ENCODE peak calls at places on chromosomes 13 and 19, in nine cellular contexts. U is A549, N is ovary, B is suprapubic skin, J is tibial nerve, I is stomach, P is SK-N-SH, L is sigmoid colon, T is upper lobe of left lung. A is an unnamed sample.

GRCh38 chr19:51751655-51752054 is at the start of gene FPR1:
- DNase-seq in N (no peak), P (no peak), B (no peak), U (no peak), L (no peak), I (no peak), J (peak), T (peak), A (no peak)

GRCh38 chr13:50415428-50415827 is 400.2 kb downstream of the KCNRG start:
- DNase-seq in I (no peak), T (no peak), U (no peak), N (no peak), P (no peak), J (no peak), L (no peak), B (no peak), A (no peak)

GRCh38 chr13:33480561-33480960 is 195.0 kb upstream of the STARD13 start:
- DNase-seq in J (no peak), U (no peak), L (no peak), T (no peak), I (no peak), N (no peak), B (no peak), P (no peak), A (no peak)

GRCh38 chr19:17579523-17580244 is 24.2 kb downstream of the COLGALT1 start:
- DNase-seq in T (peak), L (no peak), P (peak), B (no peak), U (peak), I (no peak), J (peak), N (peak), A (peak)

GRCh38 chr13:98869408-98870090 is 108.3 kb downstream of the DOCK9 start:
- DNase-seq in N (peak), J (no peak), B (no peak), P (no peak), U (peak), L (no peak), T (no peak), I (peak), A (no peak)

GRCh38 chr13:109723046-109723445 is 63.3 kb downstream of the IRS2 start:
- DNase-seq in P (no peak), N (no peak), B (no peak), L (no peak), T (no peak), U (no peak), J (no peak), I (no peak), A (no peak)

GRCh38 chr13:114071441-114071840 is 61.0 kb downstream of the RASA3 start:
- DNase-seq in J (no peak), U (no peak), B (peak), T (peak), P (no peak), I (no peak), N (no peak), L (peak), A (no peak)

GRCh38 chr19:45558399-45558878 is 26.2 kb downstream of the OPA3 start:
- DNase-seq in B (no peak), N (no peak), U (peak), I (peak), J (peak), L (no peak), P (peak), T (peak), A (peak)

GRCh38 chr13:106986687-106987434 is 418.9 kb upstream of the ARGLU1 start:
- DNase-seq in N (no peak), B (no peak), J (no peak), L (no peak), T (no peak), P (no peak), I (no peak), U (no peak), A (no peak)

GRCh38 chr13:99086869-99087129 is 108.9 kb upstream of the DOCK9 start:
- DNase-seq in J (peak), B (peak), N (no peak), U (no peak), T (no peak), L (peak), I (no peak), P (no peak), A (peak)

GRCh38 chr13:27117158-27117557 is 54.5 kb downstream of the USP12 start:
- DNase-seq in U (no peak), N (no peak), L (no peak), B (no peak), T (no peak), J (no peak), I (no peak), P (no peak), A (no peak)

GRCh38 chr13:88932950-88933349 is 1261.8 kb downstream of the SLITRK5 start:
- DNase-seq in P (no peak), N (no peak), B (no peak), U (no peak), T (no peak), L (no peak), J (no peak), I (no peak), A (no peak)

GRCh38 chr13:49395416-49396277 is 48.2 kb downstream of the CAB39L start:
- DNase-seq in J (peak), N (no peak), B (no peak), U (no peak), L (peak), T (no peak), I (no peak), P (no peak), A (no peak)

GRCh38 chr19:49058592-49058991 is 1.0 kb upstream of the CGB7 start:
- DNase-seq in L (no peak), U (peak), I (no peak), P (peak), B (no peak), J (no peak), N (no peak), T (no peak), A (no peak)

GRCh38 chr13:28744091-28744536 is 25.3 kb upstream of the SLC46A3 start:
- DNase-seq in I (no peak), J (peak), B (no peak), U (peak), L (no peak), N (no peak), T (peak), P (no peak), A (no peak)

DNA sequence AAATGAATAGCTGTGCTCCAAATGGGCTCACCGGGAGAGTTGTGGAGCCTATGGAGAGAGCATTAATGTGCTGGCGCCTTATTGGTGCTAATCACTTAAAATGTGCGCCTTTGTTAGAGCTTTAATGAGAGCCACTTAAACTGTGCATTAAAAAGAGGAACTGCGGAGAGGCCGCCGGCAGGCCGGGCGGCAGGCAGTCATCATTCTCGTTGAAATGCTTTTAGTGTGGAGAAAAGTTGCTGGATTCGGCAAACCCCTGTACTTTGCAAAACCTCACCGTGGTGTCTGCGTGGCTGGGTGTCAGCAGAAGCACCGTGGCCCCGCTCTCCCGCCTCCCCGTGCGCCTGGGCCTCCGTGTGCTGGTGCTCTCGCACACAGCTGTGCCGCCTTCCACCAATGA is 105.5 kb downstream of the KDM4B start:
- DNase-seq in N (no peak), L (no peak), B (no peak), U (no peak), P (no peak), T (no peak), J (no peak), I (no peak), A (no peak)
- TF ChIP-seq EP300 in N (no peak), L (no peak), B (no peak), U (no peak), P (no peak), T (no peak), J (no peak), I (no peak), A (no peak)

GRCh38 chr19:912181-913079 is 589 bp downstream of the R3HDM4 start:
- DNase-seq in J (no peak), U (no peak), P (no peak), N (peak), T (no peak), L (no peak), I (no peak), B (no peak), A (no peak)
- TF ChIP-seq EP300 in J (no peak), U (no peak), P (no peak), N (no peak), T (no peak), L (no peak), I (no peak), B (no peak), A (no peak)

GRCh38 chr19:14218615-14219330 is 12.8 kb upstream of the ADGRL1 start:
- DNase-seq in B (no peak), P (no peak), N (no peak), J (no peak), T (no peak), U (no peak), L (no peak), I (no peak), A (no peak)
- TF ChIP-seq EP300 in B (no peak), P (no peak), N (no peak), J (no peak), T (no peak), U (no peak), L (no peak), I (no peak), A (no peak)

GRCh38 chr13:104326523-104326922 is 1260.3 kb upstream of the SLC10A2 start:
- DNase-seq in L (no peak), J (no peak), B (no peak), I (no peak), P (no peak), T (no peak), U (no peak), N (no peak), A (no peak)
- TF ChIP-seq EP300 in L (no peak), J (no peak), B (no peak), I (no peak), P (no peak), T (no peak), U (no peak), N (no peak), A (no peak)

GRCh38 chr13:37947419-37948140 is 78.0 kb upstream of the TRPC4 start:
- DNase-seq in U (no peak), B (no peak), I (no peak), J (no peak), T (no peak), N (no peak), P (no peak), L (no peak), A (no peak)

GRCh38 chr13:37945651-37946575 is 76.3 kb upstream of the TRPC4 start:
- DNase-seq in I (no peak), N (no peak), B (no peak), J (no peak), L (no peak), U (no peak), T (no peak), P (no peak), A (no peak)

GRCh38 chr13:37942929-37943328 is 73.4 kb upstream of the TRPC4 start:
- DNase-seq in B (no peak), I (no peak), L (no peak), U (no peak), J (no peak), N (no peak), T (no peak), P (no peak), A (no peak)

DNA sequence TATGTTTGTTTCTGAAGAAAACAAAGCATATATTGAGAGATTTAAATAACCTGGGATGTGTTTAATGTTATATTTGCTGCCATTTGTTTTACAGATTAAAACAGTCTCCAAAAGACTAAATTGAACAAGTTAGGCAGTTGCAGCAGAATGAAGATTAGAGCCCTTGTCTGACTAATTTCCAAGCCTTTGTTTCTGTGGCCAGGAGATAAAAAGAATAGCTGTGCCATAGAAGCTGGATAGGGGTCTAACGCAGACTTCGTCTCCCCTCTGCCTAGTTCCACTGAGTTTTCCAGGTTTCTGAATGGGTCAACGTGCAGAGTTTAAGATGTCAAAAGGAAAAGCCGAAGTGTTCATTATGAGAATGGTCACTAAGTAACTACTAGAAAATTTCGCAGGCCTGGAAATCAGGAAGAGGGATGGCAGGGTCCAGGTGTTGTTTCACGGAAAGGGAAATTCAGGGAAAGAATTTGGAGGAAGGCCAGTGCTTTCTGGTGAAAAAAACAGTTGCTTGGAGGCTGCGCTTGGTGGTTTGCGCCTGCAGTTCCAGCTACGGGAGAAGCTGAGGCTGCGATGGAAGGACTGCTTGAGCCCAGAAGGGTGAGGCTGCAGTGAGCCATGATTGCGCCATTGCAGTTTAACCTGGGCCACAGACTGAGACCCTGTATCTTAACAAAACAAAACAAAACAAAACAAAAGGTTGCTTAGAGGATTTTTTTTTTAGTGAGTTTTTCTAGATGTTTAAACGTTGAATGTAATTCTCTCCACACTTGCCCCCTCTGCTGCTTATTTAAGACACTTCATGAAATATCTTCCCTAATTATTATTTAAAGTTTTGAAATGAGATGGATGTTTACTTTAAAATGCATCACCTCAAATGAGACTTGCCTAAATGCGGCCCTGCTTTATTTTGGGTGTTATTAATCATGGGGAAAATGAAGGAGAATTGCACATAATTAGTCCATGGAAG is 75.2 kb upstream of the TRPC4 start:
- DNase-seq in N (no peak), B (no peak), T (no peak), P (no peak), L (no peak), U (no peak), J (no peak), I (no peak), A (no peak)
- TF ChIP-seq EP300 in N (no peak), B (no peak), T (no peak), P (no peak), L (no peak), U (no peak), J (no peak), I (no peak), A (no peak)

GRCh38 chr19:8017808-8018207 is 12.4 kb upstream of the ELAVL1 start:
- DNase-seq in B (no peak), L (no peak), P (no peak), U (no peak), J (no peak), I (no peak), T (no peak), N (no peak), A (peak)
- TF ChIP-seq EP300 in B (no peak), L (no peak), P (no peak), U (no peak), J (no peak), I (no peak), T (no peak), N (no peak), A (no peak)

GRCh38 chr19:29941828-29942403 is at the start of gene URI1:
- DNase-seq in U (peak), T (peak), J (peak), B (peak), N (peak), P (peak), L (peak), I (peak), A (peak)
- TF ChIP-seq EP300 in U (no peak), T (no peak), J (peak), B (no peak), N (no peak), P (no peak), L (no peak), I (no peak), A (no peak)

GRCh38 chr19:33395561-33396550 is 22.3 kb downstream of the CEBPG start:
- DNase-seq in I (peak), L (peak), J (peak), N (peak), T (peak), B (peak), U (no peak), P (peak), A (no peak)

GRCh38 chr19:33393286-33394005 is 19.9 kb downstream of the CEBPG start:
- DNase-seq in J (no peak), T (no peak), L (peak), I (no peak), B (peak), P (peak), U (no peak), N (peak), A (no peak)

GRCh38 chr19:33396701-33397535 is 23.4 kb downstream of the CEBPG start:
- DNase-seq in I (no peak), N (peak), L (peak), B (peak), U (no peak), J (no peak), P (peak), T (no peak), A (no peak)

GRCh38 chr19:33394006-33394722 is 20.7 kb downstream of the CEBPG start:
- DNase-seq in L (peak), T (peak), P (no peak), J (peak), N (peak), U (no peak), I (no peak), B (peak), A (no peak)

DNA sequence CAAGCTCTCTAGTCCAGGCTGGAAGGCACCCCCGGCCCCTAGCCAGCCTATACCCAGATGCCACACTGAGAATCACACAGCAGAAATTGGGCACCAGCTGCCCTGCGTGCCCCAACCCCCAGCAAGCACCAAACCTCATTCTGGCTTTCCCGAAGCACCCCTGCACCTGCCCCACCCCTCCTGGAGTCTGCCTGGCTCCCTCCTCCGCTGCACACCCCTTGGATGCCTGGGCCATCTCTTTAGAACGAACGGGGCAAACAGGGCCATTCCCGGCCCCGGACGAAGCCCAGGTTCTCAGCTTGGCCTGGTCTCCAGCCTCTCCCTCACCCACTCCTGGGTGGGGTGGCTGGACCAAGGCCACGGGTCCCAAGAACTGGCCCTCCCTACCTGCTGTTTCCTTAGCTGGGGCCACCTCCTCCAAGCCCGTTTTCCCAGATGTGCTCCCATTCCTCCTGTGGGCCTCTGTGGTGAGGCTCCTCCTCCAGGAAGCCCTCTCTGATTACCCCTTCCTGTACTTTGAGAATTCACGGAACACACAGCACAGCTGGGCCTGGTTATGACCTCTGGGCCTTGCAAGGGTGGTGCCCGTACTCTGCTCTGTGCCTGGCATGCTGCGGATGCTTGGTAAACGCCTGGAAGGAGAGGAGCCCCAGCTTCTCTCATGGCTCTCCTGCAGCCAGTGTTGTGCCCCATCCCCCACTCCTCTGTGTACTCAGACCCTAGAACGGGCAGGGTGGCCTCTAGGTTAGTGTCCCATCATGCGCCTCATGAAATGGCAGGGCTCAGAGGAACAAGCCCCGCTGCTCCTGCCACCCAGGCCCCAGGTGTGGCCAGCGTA is 21.4 kb downstream of the CEBPG start:
- DNase-seq in U (no peak), I (no peak), T (no peak), J (no peak), N (peak), L (peak), B (peak), P (peak), A (no peak)
- TF ChIP-seq EP300 in U (no peak), I (no peak), T (no peak), J (no peak), N (no peak), L (no peak), B (no peak), P (no peak), A (no peak)

A was measured in transverse colon.